ENCODE peak calls at places on chromosomes 13 and 19, in five cellular contexts. One of them, this sample, is unnamed.

GRCh38 chr19:48784527-48784926 is 26.3 kb downstream of the BCAT2 start:
- DNase-seq in NCI-H1092 treated with DMSO at 0.1 percent for 48 hours: no peak
- DNase-seq in dorsolateral prefrontal cortex: no peak
- DNase-seq in C1 segment of cervical spinal cord: no peak
- DNase-seq in GM12891: no peak
- DNase-seq in this sample: no peak

GRCh38 chr13:30880151-30880551 is 25.9 kb upstream of the MEDAG start:
- DNase-seq in C1 segment of cervical spinal cord: no peak
- DNase-seq in NCI-H1092 treated with DMSO at 0.1 percent for 48 hours: no peak
- DNase-seq in dorsolateral prefrontal cortex: no peak
- DNase-seq in GM12891: no peak
- DNase-seq in this sample: no peak

GRCh38 chr13:112760440-112760839 is 70.6 kb downstream of the ATP11A start:
- DNase-seq in NCI-H1092 treated with DMSO at 0.1 percent for 48 hours: no peak
- DNase-seq in GM12891: no peak
- DNase-seq in dorsolateral prefrontal cortex: no peak
- DNase-seq in C1 segment of cervical spinal cord: no peak
- DNase-seq in this sample: no peak

GRCh38 chr13:65653548-65654078 is 1576.5 kb downstream of the PCDH9 start:
- DNase-seq in GM12891: no peak
- DNase-seq in NCI-H1092 treated with DMSO at 0.1 percent for 48 hours: peak
- DNase-seq in dorsolateral prefrontal cortex: no peak
- DNase-seq in C1 segment of cervical spinal cord: no peak
- DNase-seq in this sample: no peak

GRCh38 chr13:100608906-100609305 is 20.3 kb upstream of the GGACT start:
- DNase-seq in dorsolateral prefrontal cortex: no peak
- DNase-seq in NCI-H1092 treated with DMSO at 0.1 percent for 48 hours: no peak
- DNase-seq in C1 segment of cervical spinal cord: no peak
- DNase-seq in GM12891: peak
- DNase-seq in this sample: no peak

GRCh38 chr13:93151277-93151676 is 75.3 kb upstream of the GPC6 start:
- DNase-seq in dorsolateral prefrontal cortex: no peak
- DNase-seq in GM12891: no peak
- DNase-seq in C1 segment of cervical spinal cord: no peak
- DNase-seq in NCI-H1092 treated with DMSO at 0.1 percent for 48 hours: no peak
- DNase-seq in this sample: no peak

GRCh38 chr19:16180611-16181010 is 4.6 kb upstream of the FAM32A start:
- DNase-seq in GM12891: no peak
- DNase-seq in C1 segment of cervical spinal cord: no peak
- DNase-seq in NCI-H1092 treated with DMSO at 0.1 percent for 48 hours: no peak
- DNase-seq in dorsolateral prefrontal cortex: no peak
- DNase-seq in this sample: no peak

GRCh38 chr13:33611016-33611805 is 206.7 kb upstream of the RFC3 start:
- DNase-seq in NCI-H1092 treated with DMSO at 0.1 percent for 48 hours: peak
- DNase-seq in C1 segment of cervical spinal cord: peak
- DNase-seq in dorsolateral prefrontal cortex: peak
- DNase-seq in GM12891: no peak
- DNase-seq in this sample: no peak